ENCODE peak calls at places on chromosomes 16 and 17, in six cellular contexts. Z is activated T-cell treated with anti-CD3 and anti-CD28 coated beads, Interleukin-2, amount 50 U/mL, for 24 hours; S is ovary; O is naive thymus-derived CD8-positive, alpha-beta T cell; N is suprapubic skin; Y is dorsolateral prefrontal cortex. P is an unnamed sample.

GRCh38 chr16:84942786-84943185 is 68.5 kb downstream of the ZDHHC7 start:
- DNase-seq in Z (no peak), S (no peak), O (no peak), N (no peak), Y (no peak), P (no peak)

GRCh38 chr16:89023621-89024511 is 46.9 kb upstream of the CBFA2T3 start:
- DNase-seq in Z (no peak), S (no peak), O (no peak), N (no peak), Y (peak), P (no peak)

GRCh38 chr17:17900615-17901520 is 64.1 kb upstream of the SREBF1 start:
- DNase-seq in Z (no peak), S (peak), O (no peak), N (peak), Y (peak), P (no peak)

GRCh38 chr16:72085002-72085401 is 8.4 kb downstream of the TXNL4B start:
- DNase-seq in Z (no peak), S (no peak), O (no peak), N (no peak), Y (no peak), P (no peak)

GRCh38 chr17:40953876-40954275 is 12.9 kb downstream of the KRT39 start:
- DNase-seq in Z (no peak), S (no peak), O (no peak), N (no peak), Y (no peak), P (no peak)

GRCh38 chr16:1330931-1331711 is 2.3 kb upstream of the BAIAP3 start:
- DNase-seq in Z (no peak), S (no peak), O (no peak), N (no peak), Y (no peak), P (no peak)

GRCh38 chr16:586645-587590 is 2.9 kb upstream of the RAB40C start:
- DNase-seq in Z (no peak), S (no peak), O (no peak), N (no peak), Y (no peak), P (no peak)

GRCh38 chr16:89360760-89361435 is 129.5 kb downstream of the ANKRD11 start:
- DNase-seq in Z (peak), S (no peak), O (peak), N (no peak), Y (no peak), P (no peak)

GRCh38 chr17:8894189-8894611 is 26.7 kb upstream of the PIK3R6 start:
- DNase-seq in Z (peak), S (no peak), O (no peak), N (no peak), Y (no peak), P (no peak)